ENCODE peak calls at places on chromosomes 6 and 20, in seven cellular contexts. T is cardiac muscle cell; I is fibroblast of lung; C is CD8-positive, alpha-beta T cell; D is uterus; F is AG04450; E is PC-9. B is an unnamed sample.

GRCh38 chr20:17446171-17446570 is 85.0 kb downstream of the BFSP1 start:
- DNase-seq in T (no peak), F (no peak), E (no peak), I (no peak), C (no peak), D (no peak), B (no peak)

GRCh38 chr6:167094820-167095637 is 27.9 kb upstream of the CCR6 start:
- DNase-seq in I (no peak), E (no peak), T (no peak), C (no peak), F (no peak), D (no peak), B (no peak)

GRCh38 chr6:29887330-29887818 is 55.0 kb upstream of the HLA-A start:
- DNase-seq in I (peak), D (peak), F (no peak), C (peak), T (peak), E (peak), B (no peak)

GRCh38 chr20:46835418-46835817 is 59.2 kb upstream of the EYA2 start:
- DNase-seq in I (peak), T (no peak), C (no peak), F (no peak), E (no peak), D (no peak), B (no peak)

GRCh38 chr20:16518068-16518783 is 55.0 kb downstream of the KIF16B start:
- DNase-seq in F (peak), D (no peak), I (peak), T (peak), C (no peak), E (peak), B (no peak)

GRCh38 chr20:58755751-58756524 is 63.3 kb downstream of the NPEPL1 start:
- DNase-seq in T (no peak), E (no peak), D (no peak), F (no peak), C (no peak), I (no peak), B (no peak)

GRCh38 chr6:138509371-138509770 is 10.1 kb upstream of the NHSL1 start:
- DNase-seq in T (peak), C (no peak), D (no peak), I (peak), F (no peak), E (peak), B (no peak)

GRCh38 chr6:45454008-45454911 is 76.5 kb upstream of the SUPT3H start:
- DNase-seq in T (no peak), F (peak), I (peak), C (no peak), D (no peak), E (no peak), B (no peak)

GRCh38 chr6:138499303-138499991 is at the start of gene NHSL1:
- DNase-seq in D (no peak), T (peak), E (no peak), I (peak), F (no peak), C (no peak), B (no peak)

GRCh38 chr20:11919046-11919445 is 1.4 kb downstream of the BTBD3 start:
- DNase-seq in I (peak), F (no peak), C (no peak), D (peak), E (no peak), T (no peak), B (no peak)

GRCh38 chr6:37725967-37726366 is 28.3 kb upstream of the MDGA1 start:
- DNase-seq in F (no peak), D (no peak), T (no peak), I (peak), C (no peak), E (peak), B (no peak)

GRCh38 chr20:44153636-44154043 is 33.3 kb downstream of the JPH2 start:
- DNase-seq in T (no peak), D (peak), E (peak), I (peak), C (no peak), F (no peak), B (no peak)

GRCh38 chr6:37021356-37022129 is 16.1 kb downstream of the FGD2 start:
- DNase-seq in D (no peak), F (peak), T (peak), E (peak), C (peak), I (peak), B (no peak)

GRCh38 chr20:62088258-62089127 is 22.8 kb upstream of the TAF4 start:
- DNase-seq in F (peak), E (peak), C (no peak), D (no peak), T (no peak), I (peak), B (no peak)

GRCh38 chr6:55448446-55448845 is 121.2 kb downstream of the GFRAL start:
- DNase-seq in C (no peak), D (no peak), E (no peak), F (no peak), T (no peak), I (peak), B (no peak)

GRCh38 chr6:159894991-159895390 is 4.2 kb downstream of the MAS1 start:
- DNase-seq in E (no peak), F (no peak), T (no peak), C (no peak), I (no peak), D (no peak), B (no peak)

GRCh38 chr20:50930139-50931047 is 844 bp downstream of the ADNP start:
- DNase-seq in T (peak), C (peak), D (peak), F (no peak), E (peak), I (no peak), B (peak)

GRCh38 chr20:3813758-3814581 is 6.4 kb upstream of the AP5S1 start:
- DNase-seq in I (no peak), T (no peak), C (no peak), E (no peak), D (no peak), F (no peak), B (no peak)

GRCh38 chr6:35668708-35669440 is 19.8 kb downstream of the FKBP5 start:
- DNase-seq in E (no peak), C (no peak), D (no peak), F (no peak), I (peak), T (no peak), B (no peak)

GRCh38 chr6:2140438-2141128 is 104.8 kb downstream of the GMDS start:
- DNase-seq in T (peak), I (peak), F (no peak), C (no peak), E (no peak), D (no peak), B (no peak)

GRCh38 chr6:162829013-162829742 is 101.4 kb downstream of the PACRG start:
- DNase-seq in C (no peak), I (peak), D (no peak), F (no peak), T (no peak), E (no peak), B (no peak)

GRCh38 chr6:5497896-5498578 is 236.7 kb downstream of the FARS2 start:
- DNase-seq in I (peak), D (no peak), C (no peak), F (no peak), T (no peak), E (peak), B (no peak)

GRCh38 chr6:49027644-49028043 is 435.4 kb downstream of the MMUT start:
- DNase-seq in E (no peak), T (no peak), C (no peak), D (no peak), F (no peak), I (no peak), B (no peak)

GRCh38 chr6:135655055-135655454 is 157.5 kb upstream of the AHI1 start:
- DNase-seq in I (peak), E (no peak), F (no peak), C (no peak), D (no peak), T (no peak), B (no peak)

GRCh38 chr6:152846825-152847224 is 96.2 kb downstream of the VIP start:
- DNase-seq in D (no peak), F (no peak), C (no peak), T (no peak), I (no peak), E (no peak), B (no peak)

GRCh38 chr20:38581013-38581412 is at the start of gene ADIG:
- DNase-seq in T (peak), E (no peak), C (no peak), D (no peak), I (no peak), F (no peak), B (peak)

GRCh38 chr6:67353861-67354260 is 1281.2 kb upstream of the ADGRB3 start:
- DNase-seq in C (no peak), E (no peak), F (no peak), T (no peak), I (no peak), D (no peak), B (no peak)

GRCh38 chr6:26240981-26241770 is 123.8 kb upstream of the BTN3A2 start:
- DNase-seq in T (no peak), C (peak), I (peak), E (no peak), D (no peak), F (no peak), B (no peak)

GRCh38 chr6:132713355-132714134 is at the start of gene VNN1:
- DNase-seq in D (no peak), C (no peak), T (no peak), E (no peak), F (no peak), I (no peak), B (no peak)

GRCh38 chr20:54515788-54516324 is 40.5 kb downstream of the DOK5 start:
- DNase-seq in I (no peak), T (no peak), E (no peak), D (no peak), F (no peak), C (no peak), B (no peak)

GRCh38 chr20:63589261-63590217 is 15.5 kb upstream of the HELZ2 start:
- DNase-seq in C (no peak), E (no peak), F (no peak), I (no peak), T (no peak), D (no peak), B (no peak)

GRCh38 chr6:68880050-68880449 is 245.0 kb downstream of the ADGRB3 start:
- DNase-seq in E (no peak), I (no peak), F (no peak), C (no peak), D (no peak), T (no peak), B (no peak)

GRCh38 chr6:118668761-118669411 is 17.5 kb upstream of the CEP85L start:
- DNase-seq in I (peak), T (no peak), F (peak), D (no peak), C (no peak), E (no peak), B (no peak)

GRCh38 chr6:119323478-119323877 is 26.1 kb downstream of the MAN1A1 start:
- DNase-seq in F (no peak), D (no peak), I (peak), C (no peak), E (no peak), T (no peak), B (no peak)

GRCh38 chr6:168100011-168100802 is 21.2 kb upstream of the FRMD1 start:
- DNase-seq in T (no peak), D (no peak), F (no peak), C (no peak), E (no peak), I (no peak), B (no peak)

DNA sequence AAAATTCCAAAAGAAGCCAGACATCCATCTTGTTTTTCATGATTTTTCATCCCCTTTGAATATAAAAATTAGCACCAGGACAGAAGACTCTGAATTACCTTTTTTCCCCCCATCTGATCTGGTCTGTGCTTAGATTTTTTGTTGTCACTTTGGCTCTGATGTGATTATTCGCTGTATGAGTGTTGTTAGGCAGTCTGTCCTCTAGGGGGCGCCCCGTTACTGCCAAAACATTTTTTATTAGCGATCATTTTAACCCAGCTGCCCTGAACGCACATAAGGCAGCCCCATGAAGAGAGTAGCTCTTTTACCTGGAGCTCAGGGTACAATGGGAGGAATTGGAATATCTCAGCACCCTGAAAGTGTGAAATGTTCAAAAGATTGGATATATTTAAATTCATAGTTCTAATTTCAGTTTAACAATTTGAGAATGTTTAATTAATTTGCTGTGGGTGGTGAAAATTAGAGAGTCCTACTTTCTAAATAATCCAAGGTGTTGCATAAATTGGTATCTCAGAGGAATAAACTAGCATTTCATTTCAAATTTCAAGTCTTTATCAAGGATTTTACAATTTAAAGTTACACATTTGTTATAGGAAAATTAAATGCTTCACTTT is 60.8 kb downstream of the PRPH2 start:
- DNase-seq in E (peak), T (peak), C (peak), D (peak), I (peak), F (peak), B (no peak)
- H3K27ac ChIP-seq in E (no peak), T (no peak), C (no peak), D (no peak), I (no peak), F (no peak), B (no peak)

DNA sequence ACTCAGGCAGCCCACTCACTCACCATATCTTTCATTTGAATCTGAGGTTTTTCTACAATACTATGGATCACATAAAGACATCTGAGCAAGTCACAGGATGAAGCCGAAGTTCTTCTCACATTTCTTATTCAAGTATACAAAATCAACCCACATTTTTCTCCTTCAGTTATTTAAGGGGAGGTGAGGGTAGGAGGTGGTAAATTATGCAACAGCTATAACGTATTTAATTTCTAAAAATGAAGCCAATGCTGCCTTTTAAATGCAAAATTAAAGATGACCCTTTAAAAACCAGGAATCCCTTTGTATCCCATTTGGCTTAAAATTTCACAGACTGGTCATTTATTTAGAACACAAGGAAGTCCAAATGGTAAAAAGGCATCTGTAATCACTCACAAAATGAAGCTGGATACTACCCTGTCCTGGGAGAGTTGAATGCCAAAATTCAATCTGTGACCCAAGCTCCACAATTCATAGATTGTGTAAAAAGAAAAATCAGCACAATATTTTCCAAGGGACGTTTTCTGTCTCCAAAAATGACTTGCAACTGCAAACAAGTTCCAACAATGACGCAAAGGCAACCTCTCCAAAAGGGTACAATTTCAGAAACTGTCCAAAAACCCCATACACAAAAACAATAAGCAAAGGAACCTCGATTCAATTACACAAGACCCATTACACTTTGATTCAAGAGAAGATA is 48.8 kb downstream of the EPB41L2 start:
- DNase-seq in F (no peak), D (no peak), I (peak), T (no peak), C (no peak), E (no peak), B (no peak)
- H3K27ac ChIP-seq in F (no peak), D (peak), I (no peak), T (no peak), C (no peak), E (no peak), B (peak)

GRCh38 chr6:14212020-14212419 is 94.4 kb downstream of the CD83 start:
- DNase-seq in D (no peak), I (peak), T (no peak), C (no peak), F (no peak), E (peak), B (no peak)

GRCh38 chr6:14211596-14211961 is 94.0 kb downstream of the CD83 start:
- DNase-seq in F (no peak), E (peak), I (peak), C (no peak), T (peak), D (peak), B (no peak)

GRCh38 chr6:14210077-14210476 is 92.5 kb downstream of the CD83 start:
- DNase-seq in E (no peak), I (no peak), D (no peak), T (no peak), F (no peak), C (no peak), B (no peak)

GRCh38 chr6:14210663-14211595 is 93.4 kb downstream of the CD83 start:
- DNase-seq in I (peak), C (peak), F (peak), E (peak), D (peak), T (peak), B (peak)

GRCh38 chr6:14212632-14213031 is 95.1 kb downstream of the CD83 start:
- DNase-seq in F (no peak), D (no peak), T (no peak), E (no peak), C (no peak), I (no peak), B (no peak)
- H3K27ac ChIP-seq in F (no peak), D (no peak), T (no peak), E (no peak), C (no peak), I (no peak), B (no peak)

GRCh38 chr6:157374889-157375443 is 6.0 kb upstream of the ZDHHC14 start:
- DNase-seq in D (no peak), C (no peak), T (no peak), F (no peak), E (no peak), I (peak), B (no peak)

GRCh38 chr6:157379656-157380457 is 1.1 kb upstream of the ZDHHC14 start:
- DNase-seq in I (peak), C (peak), T (peak), E (peak), F (peak), D (peak), B (peak)

GRCh38 chr6:157376706-157377230 is 4.2 kb upstream of the ZDHHC14 start:
- DNase-seq in I (no peak), F (no peak), C (no peak), E (no peak), T (no peak), D (no peak), B (no peak)

GRCh38 chr6:157372501-157373280 is 8.3 kb upstream of the ZDHHC14 start:
- DNase-seq in F (no peak), T (no peak), I (no peak), C (no peak), E (no peak), D (no peak), B (no peak)

DNA sequence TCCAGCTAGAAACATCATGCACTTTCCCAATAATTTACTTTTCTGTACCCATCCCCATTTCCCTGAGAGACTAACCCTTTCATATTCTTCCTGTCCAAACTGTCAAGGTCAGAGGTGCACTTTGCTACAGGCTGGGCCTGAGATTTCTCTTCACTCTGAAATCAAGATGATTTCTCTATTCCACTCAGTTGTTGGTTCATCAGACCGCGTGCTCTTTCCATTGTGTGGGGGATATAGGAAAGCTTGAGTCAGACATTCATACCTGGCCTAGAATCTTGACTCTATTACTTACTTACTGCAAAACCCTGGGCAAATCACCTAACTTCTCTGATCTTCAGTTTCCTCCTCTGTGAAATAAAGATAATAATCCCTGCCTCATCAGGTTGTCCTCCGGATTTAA is 4.7 kb upstream of the ZDHHC14 start:
- DNase-seq in T (no peak), E (no peak), D (no peak), C (no peak), F (no peak), I (no peak), B (no peak)
- H3K27ac ChIP-seq in T (no peak), E (no peak), D (no peak), C (no peak), F (no peak), I (no peak), B (no peak)

DNA sequence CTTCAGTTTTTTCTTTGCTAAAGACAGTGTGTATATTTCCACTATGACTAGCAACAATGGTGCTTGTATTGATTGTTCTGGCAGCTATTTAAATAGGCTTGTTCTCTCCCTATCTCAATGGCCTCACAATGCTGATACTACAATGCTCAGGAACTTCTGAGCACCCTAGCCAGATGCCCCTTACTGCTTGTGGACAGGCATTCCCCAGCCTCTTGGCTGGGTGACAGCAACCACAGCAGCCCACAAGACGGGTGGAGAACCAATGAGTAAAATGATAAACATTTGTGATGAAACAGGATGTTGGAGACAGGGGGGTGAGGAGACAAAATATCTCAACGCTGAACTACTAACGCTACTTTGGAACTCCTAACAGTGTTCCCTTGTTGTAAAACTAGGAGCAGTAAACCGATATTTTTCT is 42.3 kb downstream of the HIVEP2 start:
- DNase-seq in I (peak), T (peak), F (peak), D (no peak), C (peak), E (peak), B (no peak)
- H3K27ac ChIP-seq in I (peak), T (no peak), F (no peak), D (no peak), C (peak), E (peak), B (no peak)

DNA sequence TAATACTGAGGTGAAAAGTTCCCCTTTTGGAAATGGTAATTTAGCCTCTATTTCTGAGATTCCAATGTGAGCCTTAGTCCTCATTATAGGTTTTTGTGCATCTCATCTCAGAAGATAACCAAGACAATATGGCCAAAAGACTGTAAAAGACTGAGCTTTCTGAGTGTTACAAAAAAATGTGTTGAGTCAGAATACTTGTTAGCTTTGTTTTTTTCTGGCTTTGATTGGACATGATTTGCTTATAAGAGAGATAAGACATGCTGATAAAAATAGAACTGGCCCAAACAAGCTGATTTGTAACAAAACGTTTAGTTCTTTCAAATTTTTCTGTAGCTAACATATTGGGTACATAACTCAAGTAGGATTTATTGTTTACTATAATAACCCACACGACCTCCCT is 33.0 kb downstream of the FILIP1 start:
- DNase-seq in E (no peak), C (no peak), F (no peak), D (no peak), I (peak), T (no peak), B (no peak)
- H3K27ac ChIP-seq in E (no peak), C (no peak), F (no peak), D (peak), I (no peak), T (no peak), B (no peak)

B was measured in caudate nucleus.